ENCODE peak calls at places on chromosomes 16 and 17, in eight cellular contexts. O, Y, Q, X, Z, J, D and H are unnamed samples.
A peak's percentile ranks its signal among the peaks of the same experiment; 100 is the strongest.

GRCh38 chr16:78211200-78211599 is 111.7 kb downstream of the WWOX start:
- DNase-seq in O (no peak), Y (no peak), Q (no peak), X (no peak), Z (no peak), J (no peak), D (no peak), H (no peak)

GRCh38 chr17:35373984-35374765 is 754 bp upstream of the SLFN11 start:
- DNase-seq in O (no peak), Y (peak; percentile 12), Q (peak; percentile 61), X (peak; percentile 69), Z (no peak), J (peak; percentile 59), D (peak; percentile 34), H (peak; percentile 80)

GRCh38 chr16:2857451-2858244 is at the start of gene PRSS22:
- DNase-seq in O (no peak), Y (no peak), Q (peak; percentile 74), X (peak; percentile 81), Z (no peak), J (no peak), D (peak; percentile 66), H (peak; percentile 85)

GRCh38 chr16:69917739-69918138 is 33.4 kb upstream of the CLEC18A start:
- DNase-seq in O (no peak), Y (no peak), Q (no peak), X (peak; percentile 52), Z (no peak), J (peak; percentile 88), D (peak; percentile 91), H (peak; percentile 92)

GRCh38 chr17:47878203-47879027 is 17.6 kb upstream of the SP2 start:
- DNase-seq in O (no peak), Y (no peak), Q (no peak), X (no peak), Z (no peak), J (no peak), D (no peak), H (no peak)

GRCh38 chr16:9665851-9666271 is 516.4 kb downstream of the GRIN2A start:
- DNase-seq in O (no peak), Y (no peak), Q (no peak), X (no peak), Z (no peak), J (no peak), D (peak; percentile 34), H (no peak)

GRCh38 chr17:48492401-48493298 is 38.2 kb downstream of the HOXB1 start:
- DNase-seq in O (no peak), Y (peak; percentile 47), Q (peak; percentile 49), X (peak; percentile 72), Z (peak; percentile 16), J (peak; percentile 66), D (peak; percentile 77), H (peak; percentile 91)

GRCh38 chr17:9381068-9381467 is 194.6 kb downstream of the STX8 start:
- DNase-seq in O (no peak), Y (no peak), Q (no peak), X (no peak), Z (no peak), J (no peak), D (no peak), H (no peak)

GRCh38 chr16:53893731-53894435 is 189.9 kb downstream of the FTO start:
- DNase-seq in O (no peak), Y (no peak), Q (peak; percentile 48), X (no peak), Z (no peak), J (peak; percentile 33), D (peak; percentile 68), H (no peak)

GRCh38 chr16:23573822-23574221 is 16.3 kb downstream of the UBFD1 start:
- DNase-seq in O (no peak), Y (no peak), Q (no peak), X (no peak), Z (no peak), J (no peak), D (no peak), H (no peak)

GRCh38 chr17:80840011-80840410 is 151.6 kb upstream of the CHMP6 start:
- DNase-seq in O (no peak), Y (no peak), Q (no peak), X (no peak), Z (no peak), J (no peak), D (no peak), H (no peak)

GRCh38 chr16:54911079-54911478 is 19.6 kb upstream of the IRX5 start:
- DNase-seq in O (no peak), Y (no peak), Q (no peak), X (no peak), Z (no peak), J (no peak), D (no peak), H (no peak)

GRCh38 chr17:4741544-4741943 is 1.8 kb upstream of the CXCL16 start:
- DNase-seq in O (no peak), Y (no peak), Q (no peak), X (peak; percentile 26), Z (no peak), J (no peak), D (no peak), H (no peak)

GRCh38 chr17:30363715-30364202 is 15.0 kb upstream of the CPD start:
- DNase-seq in O (peak; percentile 68), Y (peak; percentile 75), Q (no peak), X (no peak), Z (no peak), J (peak; percentile 25), D (peak; percentile 83), H (no peak)

GRCh38 chr16:81457326-81458133 is 12.9 kb downstream of the CMIP start:
- DNase-seq in O (no peak), Y (no peak), Q (no peak), X (no peak), Z (no peak), J (peak; percentile 78), D (no peak), H (peak; percentile 69)

DNA sequence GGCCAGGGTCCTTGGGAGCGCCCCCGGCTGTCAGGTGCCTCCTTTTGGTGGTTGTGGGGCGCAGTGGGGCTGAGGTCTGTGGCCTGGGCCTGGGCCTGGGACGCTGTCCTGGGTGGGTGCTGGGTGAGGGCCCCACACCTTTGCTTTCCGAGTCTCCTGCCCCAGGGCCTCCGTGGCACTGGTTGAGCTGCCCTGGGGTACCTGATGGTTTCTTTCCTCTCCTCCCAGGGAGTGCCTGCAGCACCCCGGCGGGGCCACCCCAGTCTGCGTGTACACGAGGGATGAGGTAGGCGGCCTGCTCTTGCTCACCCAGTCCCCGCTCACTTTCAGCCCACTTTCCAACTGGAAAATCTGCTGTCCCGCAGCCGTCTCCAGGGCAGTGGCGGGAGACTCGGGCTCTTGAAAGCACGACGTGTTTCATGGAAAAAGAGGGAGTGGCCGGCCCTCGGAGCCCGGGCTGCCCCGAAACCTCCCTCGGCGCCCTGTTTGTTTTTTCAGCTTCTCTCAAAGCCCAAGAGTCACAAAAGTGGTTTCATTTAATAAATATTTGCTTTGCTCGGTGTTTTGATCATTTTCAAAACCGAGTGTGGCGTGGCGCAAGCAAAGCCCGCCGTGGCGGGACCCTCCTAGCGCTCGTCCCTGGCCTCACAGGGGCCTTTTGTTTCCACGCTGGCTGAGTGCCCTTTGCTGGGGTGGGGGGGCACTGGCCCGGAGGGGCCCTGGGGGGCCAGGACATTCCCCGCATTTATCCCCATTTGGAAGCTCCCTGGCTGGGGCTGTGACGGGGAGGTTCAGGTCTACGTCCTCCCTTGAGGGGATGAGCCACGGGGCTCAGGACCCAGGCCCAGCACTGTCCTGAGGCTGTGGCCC is 17.4 kb downstream of the ASPSCR1 start:
- DNase-seq in O (no peak), Y (no peak), Q (no peak), X (no peak), Z (no peak), J (no peak), D (no peak), H (no peak)
- H3K27ac ChIP-seq in O (no peak overlapping the region), Y (no peak overlapping the region), Q (no peak overlapping the region), X (peak overlapping the region; percentile 58), Z (no peak overlapping the region), J (no peak overlapping the region), D (no peak overlapping the region), H (peak overlapping the region; percentile 53)

GRCh38 chr17:59404471-59404870 is 73.0 kb downstream of the YPEL2 start:
- DNase-seq in O (no peak), Y (no peak), Q (no peak), X (no peak), Z (no peak), J (no peak), D (no peak), H (no peak)
- H3K4me1 ChIP-seq in O (no peaks in the 10 kb centered on the region), Y (no peaks in the 10 kb centered on the region), Q (peaks cover 3% of the 10 kb centered on the region), X (no peaks in the 10 kb centered on the region), Z (peaks cover 47% of the 10 kb centered on the region), J (peaks cover 52% of the 10 kb centered on the region), D (no peaks in the 10 kb centered on the region), H (peaks cover 20% of the 10 kb centered on the region)

DNA sequence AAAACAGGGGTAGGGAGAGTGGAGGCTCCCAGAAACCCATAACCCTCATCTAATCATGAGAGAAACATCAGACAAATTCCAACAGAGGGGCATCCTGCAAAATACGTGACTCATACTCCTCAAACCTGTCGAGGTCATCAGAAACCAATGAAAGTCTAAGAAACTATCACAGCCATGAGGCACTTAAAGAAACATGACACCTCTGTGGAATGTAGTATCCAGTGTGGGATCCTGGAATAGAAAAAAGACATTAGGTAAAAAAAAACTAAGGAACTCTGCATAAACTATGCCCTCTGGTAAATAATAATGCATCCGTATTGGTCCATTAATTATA is 16.4 kb downstream of the CDH5 start:
- DNase-seq in O (no peak), Y (no peak), Q (no peak), X (no peak), Z (no peak), J (no peak), D (peak; percentile 85), H (no peak)
- H3K27ac ChIP-seq in O (no peak overlapping the region), Y (no peak overlapping the region), Q (no peak overlapping the region), X (peak overlapping the region; percentile 61), Z (no peak overlapping the region), J (no peak overlapping the region), D (peak overlapping the region; percentile 96), H (no peak overlapping the region)

DNA sequence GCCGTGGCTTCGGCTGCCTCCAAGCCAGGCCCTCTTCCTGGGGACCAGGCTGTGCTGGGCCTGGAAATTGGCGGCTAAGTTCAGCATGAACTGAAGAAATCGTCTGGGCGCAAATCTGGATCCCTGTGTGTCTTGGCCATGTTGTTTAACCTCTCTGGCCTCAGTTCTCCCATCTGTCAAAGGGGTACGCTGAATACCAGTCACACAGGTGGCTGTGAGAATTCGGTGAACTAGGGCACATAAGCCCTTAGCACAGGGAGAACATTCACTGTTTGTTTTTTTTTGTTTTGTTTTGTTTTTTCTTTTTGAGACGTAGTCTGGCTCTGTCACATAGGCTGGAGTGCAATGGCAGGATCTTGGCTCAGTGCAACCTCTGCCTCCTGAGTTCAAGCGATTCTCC is 19.0 kb downstream of the LASP1 start:
- DNase-seq in O (no peak), Y (no peak), Q (no peak), X (no peak), Z (no peak), J (no peak), D (no peak), H (no peak)
- H3K4me1 ChIP-seq in O (peaks cover 42% of the 10 kb centered on the region), Y (peaks cover 84% of the 10 kb centered on the region), Q (no peaks in the 10 kb centered on the region), X (peaks cover 68% of the 10 kb centered on the region), Z (peaks cover 73% of the 10 kb centered on the region), J (peaks cover 46% of the 10 kb centered on the region), D (no peaks in the 10 kb centered on the region), H (peaks cover 12% of the 10 kb centered on the region)

DNA sequence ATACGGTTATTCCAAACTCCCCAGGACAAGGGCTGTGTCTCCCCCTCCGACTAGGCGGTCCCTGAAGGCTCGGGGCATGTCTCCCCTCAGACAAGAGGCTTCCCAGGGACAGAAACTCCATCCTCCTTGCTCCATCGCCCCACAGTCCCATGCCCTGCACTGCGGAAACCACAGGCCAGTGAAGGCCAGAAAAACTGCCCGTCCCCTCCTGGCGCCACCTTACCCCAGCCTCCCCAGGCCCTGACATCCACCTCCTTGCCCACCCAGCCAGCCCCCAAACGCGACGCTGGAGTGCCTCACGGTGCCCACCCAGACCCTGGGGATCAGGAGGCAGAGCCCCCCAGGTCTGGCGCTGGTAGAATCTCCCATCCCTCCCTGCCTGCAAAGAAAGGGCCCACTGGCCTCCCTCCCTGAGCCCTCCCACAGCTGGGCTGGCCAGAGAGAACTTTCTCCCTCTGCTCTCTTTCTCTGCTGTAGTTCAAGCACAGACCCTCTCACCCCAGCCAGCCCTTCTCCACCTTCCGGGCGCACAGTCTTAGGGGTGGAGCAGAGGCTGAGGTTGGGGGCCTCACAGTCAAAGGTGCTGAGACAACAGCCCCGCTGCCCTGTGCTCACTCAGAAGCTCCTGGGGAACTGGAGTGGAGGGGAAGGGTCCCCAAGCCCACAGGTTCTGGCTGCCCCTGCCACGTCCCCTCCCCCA is 30.7 kb upstream of the KRT17 start:
- DNase-seq in O (no peak), Y (no peak), Q (no peak), X (no peak), Z (no peak), J (no peak), D (no peak), H (peak; percentile 60)
- H3K27ac ChIP-seq in O (no peak overlapping the region), Y (no peak overlapping the region), Q (peak overlapping the region; percentile 89), X (peak overlapping the region; percentile 88), Z (no peak overlapping the region), J (peak overlapping the region; percentile 8), D (peak overlapping the region; percentile 95), H (no peak overlapping the region)